ENCODE peak calls at places on chromosomes 3 and 15, in eight cellular contexts. L, R, I, A, J, F, M and D are unnamed samples. For H3K4me1, the result is how much of the 10 kb centered on the place peaks cover.

GRCh38 chr3:119748996-119749395 is 32.9 kb upstream of the NR1I2 start:
- DNase-seq in F (no peak), M (no peak), A (no peak), L (no peak), I (no peak), R (no peak), J (no peak), D (no peak)

GRCh38 chr15:37101634-37102314 is 1.4 kb upstream of the MEIS2 start:
- DNase-seq in M (peak), I (peak), A (peak), R (peak), J (peak), F (peak), L (peak), D (no peak)

GRCh38 chr3:75294124-75294523 is 370.0 kb upstream of the FRG2C start:
- DNase-seq in M (peak), R (peak), J (peak), A (peak), F (peak), I (peak), L (peak), D (peak)

GRCh38 chr15:80512729-80513670 is 108.8 kb downstream of the ARNT2 start:
- DNase-seq in A (no peak), M (peak), J (no peak), I (peak), R (no peak), L (peak), F (no peak), D (peak)

GRCh38 chr15:85583404-85584390 is 203.3 kb downstream of the AKAP13 start:
- DNase-seq in I (peak), L (peak), A (peak), F (peak), R (peak), M (peak), J (no peak), D (no peak)

GRCh38 chr3:59606638-59607262 is 556.9 kb upstream of the CFAP20DC start:
- DNase-seq in I (no peak), M (no peak), L (no peak), F (no peak), J (no peak), R (no peak), A (no peak), D (no peak)

GRCh38 chr3:48863122-48863521 is 15.4 kb upstream of the PRKAR2A start:
- DNase-seq in A (no peak), J (peak), R (no peak), M (no peak), I (no peak), L (no peak), F (peak), D (no peak)

GRCh38 chr3:128369881-128370642 is 96.6 kb downstream of the DNAJB8 start:
- DNase-seq in F (peak), A (peak), I (no peak), L (no peak), R (no peak), M (no peak), J (peak), D (no peak)

GRCh38 chr15:99181544-99181943 is 67.8 kb downstream of the TTC23 start:
- DNase-seq in A (peak), F (no peak), M (peak), J (no peak), L (no peak), I (no peak), R (no peak), D (no peak)

GRCh38 chr15:25832158-25832557 is 31.0 kb downstream of the ATP10A start:
- DNase-seq in R (no peak), I (no peak), M (no peak), L (no peak), J (no peak), F (no peak), A (no peak), D (no peak)

GRCh38 chr15:25862087-25862468 is 1.0 kb downstream of the ATP10A start:
- DNase-seq in F (no peak), M (peak), I (peak), J (no peak), A (no peak), L (no peak), R (no peak), D (no peak)

GRCh38 chr3:88775026-88775690 is 332.3 kb upstream of the EPHA3 start:
- DNase-seq in R (no peak), A (no peak), F (no peak), I (no peak), M (no peak), L (no peak), J (no peak), D (no peak)

GRCh38 chr3:128701342-128702212 is 24.4 kb upstream of the RAB7A start:
- DNase-seq in I (no peak), F (no peak), A (peak), R (peak), M (peak), J (no peak), L (no peak), D (no peak)

GRCh38 chr3:13069495-13069894 is 3.7 kb downstream of the IQSEC1 start:
- DNase-seq in M (no peak), J (no peak), A (no peak), R (no peak), L (no peak), F (no peak), I (no peak), D (no peak)

GRCh38 chr3:152377184-152377570 is 108.4 kb downstream of the MBNL1 start:
- DNase-seq in J (no peak), M (no peak), L (no peak), R (no peak), A (no peak), F (no peak), I (no peak), D (no peak)

GRCh38 chr3:152376351-152377183 is 107.8 kb downstream of the MBNL1 start:
- DNase-seq in M (peak), J (no peak), A (no peak), F (peak), I (peak), L (no peak), R (no peak), D (no peak)

GRCh38 chr3:152380048-152380447 is 111.3 kb downstream of the MBNL1 start:
- DNase-seq in M (no peak), R (no peak), A (no peak), J (no peak), F (no peak), I (no peak), L (no peak), D (no peak)

GRCh38 chr3:152381881-152382295 is 113.2 kb downstream of the MBNL1 start:
- DNase-seq in L (no peak), A (no peak), I (no peak), J (no peak), M (no peak), F (no peak), R (no peak), D (no peak)

DNA sequence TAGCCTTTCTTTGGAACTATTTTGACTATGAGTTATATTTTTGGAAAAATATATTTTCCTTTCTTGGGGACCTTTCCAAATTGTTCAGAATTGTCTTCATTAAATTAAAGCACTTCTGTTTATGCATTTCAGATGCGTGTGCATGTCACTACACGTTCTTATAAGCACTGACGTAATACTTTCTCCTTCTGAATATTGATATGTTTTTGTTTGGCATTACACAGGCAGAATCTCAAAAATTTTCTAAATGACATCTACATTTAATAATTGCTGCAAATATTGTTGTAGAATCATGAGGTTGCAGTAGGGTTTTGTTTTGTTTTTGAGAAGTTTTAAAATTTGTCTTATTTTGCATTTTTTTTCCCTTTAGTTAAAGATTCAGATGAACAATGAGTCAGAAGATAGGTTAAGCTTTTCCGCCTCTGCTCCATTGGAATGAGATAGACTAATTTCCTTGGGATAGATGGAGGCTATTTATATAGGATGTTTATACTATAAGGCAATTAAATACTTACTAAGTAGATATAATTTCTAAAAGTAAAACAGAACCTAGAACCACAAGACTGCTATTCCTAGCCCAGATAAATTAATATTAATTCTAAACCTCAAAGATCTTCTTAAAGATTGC is 110.8 kb downstream of the MBNL1 start:
- DNase-seq in A (no peak), J (no peak), R (no peak), I (no peak), M (no peak), F (no peak), L (no peak), D (no peak)
- H3K4me3 ChIP-seq in A (no peak), J (no peak), R (no peak), I (no peak), M (no peak), F (no peak), L (no peak), D (no peak)

DNA sequence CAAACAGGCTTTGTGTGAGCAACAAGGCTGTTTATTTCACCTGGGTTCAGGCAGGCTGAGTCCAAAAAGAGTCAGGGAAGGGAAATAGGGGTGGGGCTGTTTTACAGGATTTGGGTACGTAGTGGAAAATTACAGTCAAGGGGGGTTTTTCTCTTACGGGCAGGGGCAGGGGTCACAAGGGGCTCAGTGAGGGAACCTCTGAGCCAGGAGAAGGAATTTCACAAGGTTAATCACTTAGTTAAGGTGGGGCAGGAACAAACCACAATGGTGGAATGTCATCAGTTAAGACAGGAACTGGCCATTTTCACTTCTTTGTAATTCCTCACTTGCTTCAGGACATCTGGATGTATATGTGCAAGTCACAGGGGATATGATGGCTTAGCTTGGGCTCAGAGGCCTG is 1592.8 kb upstream of the GBE1 start:
- DNase-seq in F (no peak), A (no peak), L (no peak), R (no peak), J (no peak), M (no peak), I (no peak), D (no peak)
- H3K4me1 ChIP-seq in F (under half), A (under half), L (under half), R (under half), J (under half), M (under half), I (under half), D (under half)

DNA sequence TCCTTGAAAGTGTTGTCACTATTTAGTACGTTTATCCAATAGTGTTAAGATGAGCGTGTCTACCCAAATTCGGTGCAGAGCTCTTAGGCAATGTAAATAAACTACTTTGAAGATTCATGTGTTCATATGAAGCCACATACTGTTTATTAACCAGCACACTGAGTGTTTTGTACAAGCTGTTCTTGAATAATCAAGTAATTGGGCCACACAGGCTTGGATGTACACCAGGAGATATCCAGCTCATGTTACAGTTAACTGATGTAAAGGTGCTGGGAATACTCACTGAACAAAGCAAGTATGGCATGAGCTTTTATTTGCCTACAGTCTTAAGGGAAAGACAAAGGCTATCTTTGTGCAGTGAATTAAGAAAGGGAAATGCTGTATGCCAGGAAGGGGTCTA is 632 bp upstream of the DHX36 start:
- DNase-seq in F (no peak), J (no peak), R (no peak), M (no peak), A (no peak), L (no peak), I (peak), D (no peak)
- H3K4me3 ChIP-seq in F (peak), J (no peak), R (peak), M (no peak), A (peak), L (no peak), I (peak), D (peak)

GRCh38 chr3:149378420-149379388 is 1.3 kb upstream of the TM4SF1 start:
- DNase-seq in J (no peak), I (no peak), R (no peak), M (no peak), A (no peak), L (no peak), F (no peak), D (no peak)
- H3K4me1 ChIP-seq in J (under half), I (half or more), R (under half), M (under half), A (under half), L (under half), F (under half), D (under half)

DNA sequence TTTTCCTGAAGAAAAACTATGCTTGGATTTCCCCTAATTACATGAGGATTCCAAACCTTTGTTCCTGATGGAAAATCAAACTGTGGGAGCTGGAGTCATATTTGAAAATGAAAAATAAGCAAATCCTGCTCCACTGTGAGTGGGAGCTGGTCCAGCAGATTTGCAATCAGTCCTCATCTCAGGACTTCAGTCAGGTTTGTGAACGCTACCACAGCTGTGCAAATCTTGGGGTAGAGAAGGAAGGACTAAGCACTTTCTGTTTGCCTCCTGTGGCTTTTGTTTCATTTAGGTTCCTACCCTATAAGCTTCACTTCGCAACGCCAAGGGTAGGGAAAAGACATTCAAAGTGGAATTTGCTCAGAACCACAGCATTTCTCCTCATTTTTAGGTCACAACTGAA is 238.2 kb downstream of the TUSC7 start:
- DNase-seq in I (no peak), L (peak), M (no peak), F (no peak), A (no peak), J (no peak), R (no peak), D (no peak)
- H3K4me3 ChIP-seq in I (no peak), L (no peak), M (no peak), F (no peak), A (no peak), J (no peak), R (no peak), D (no peak)

DNA sequence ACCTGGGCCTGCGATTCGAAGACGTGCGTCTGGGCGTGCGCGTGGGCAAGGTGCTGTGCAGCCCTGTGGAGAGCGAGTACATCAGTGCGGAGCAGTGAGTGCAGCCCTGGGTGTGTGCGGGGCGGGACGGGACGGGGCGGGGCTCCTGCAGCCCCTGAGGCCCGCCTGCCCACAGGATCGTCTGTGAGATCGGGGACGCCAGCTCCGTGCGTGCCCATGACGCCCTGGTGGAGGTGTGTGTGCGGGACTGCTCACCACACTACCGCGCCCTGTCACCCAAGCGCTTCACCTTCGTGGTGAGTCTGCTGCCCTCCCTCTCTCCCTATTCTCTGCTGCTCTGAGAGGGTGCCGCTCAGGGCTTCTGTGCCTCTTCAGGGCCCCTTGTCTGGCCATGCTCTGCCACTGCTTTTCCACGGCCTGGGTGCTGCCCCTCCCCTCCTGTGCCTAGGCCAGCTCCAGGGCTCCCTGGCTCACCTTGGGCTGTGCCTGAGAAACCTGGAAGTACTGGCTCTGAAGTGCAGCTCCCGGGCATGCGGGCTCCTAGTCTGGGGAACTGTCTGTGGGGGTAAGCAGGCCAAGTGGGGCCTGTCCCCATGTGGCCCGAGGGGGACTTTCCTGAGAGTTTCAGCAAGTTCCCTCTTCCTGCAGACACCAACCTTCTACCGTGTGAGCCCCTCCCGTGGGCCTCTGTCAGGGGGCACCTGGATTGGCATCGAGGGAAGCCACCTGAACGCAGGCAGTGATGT is 31.8 kb downstream of the PLXNA1 start:
- DNase-seq in I (no peak), R (no peak), F (no peak), M (no peak), L (no peak), J (no peak), A (no peak), D (no peak)
- H3K4me1 ChIP-seq in I (under half), R (under half), F (under half), M (under half), L (under half), J (under half), A (half or more), D (under half)

DNA sequence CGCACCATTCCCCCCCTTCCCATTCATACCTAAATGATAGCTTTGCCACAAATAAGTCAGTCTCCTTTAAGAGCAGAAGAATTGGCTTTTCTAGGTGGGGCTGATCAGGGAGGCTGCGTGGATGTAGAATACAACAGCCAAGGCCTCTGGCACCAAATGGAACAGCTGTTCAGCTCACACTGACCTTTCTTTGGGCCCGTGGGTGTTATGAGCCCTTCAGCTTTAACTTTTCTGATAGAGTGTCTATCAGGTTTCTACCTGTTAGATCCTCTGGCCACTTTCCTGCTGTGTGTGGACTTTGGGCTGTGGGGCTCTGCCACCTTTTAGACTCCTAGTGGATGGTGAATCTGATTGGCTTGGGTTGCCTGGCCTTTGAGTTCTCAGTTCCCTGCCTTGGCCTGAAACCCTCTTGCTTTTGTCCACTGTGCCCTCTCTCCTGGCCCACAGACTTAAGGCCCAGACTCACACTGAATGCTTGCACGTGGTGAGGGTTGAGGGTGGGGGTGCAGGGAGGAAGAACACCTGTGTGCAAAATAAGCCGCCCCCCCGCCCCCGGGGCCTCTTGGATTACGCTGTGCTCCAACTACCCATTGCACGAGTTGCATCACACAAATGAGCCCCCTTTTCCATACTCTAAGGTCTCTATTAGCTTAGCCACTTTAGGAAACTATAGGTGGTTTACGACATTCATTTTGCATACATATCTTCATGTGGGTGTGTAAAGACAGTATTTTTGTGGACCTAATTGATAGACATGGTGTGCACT is 1.3 kb upstream of the RFX7 start:
- DNase-seq in A (peak), M (no peak), R (peak), F (peak), J (peak), I (no peak), L (peak), D (no peak)
- H3K4me3 ChIP-seq in A (peak), M (peak), R (peak), F (peak), J (no peak), I (peak), L (no peak), D (peak)

GRCh38 chr3:32959370-32959769 is 7.9 kb downstream of the CCR4 start:
- DNase-seq in F (no peak), J (no peak), M (no peak), L (no peak), I (no peak), A (no peak), R (no peak), D (peak)

GRCh38 chr3:32963871-32964270 is 12.4 kb downstream of the CCR4 start:
- DNase-seq in R (no peak), A (no peak), J (no peak), L (no peak), I (no peak), F (no peak), M (no peak), D (peak)

GRCh38 chr3:32960404-32961160 is 9.1 kb downstream of the CCR4 start:
- DNase-seq in M (no peak), R (no peak), L (no peak), F (no peak), I (no peak), J (no peak), A (no peak), D (peak)

GRCh38 chr3:32958509-32958908 is 7.1 kb downstream of the CCR4 start:
- DNase-seq in F (no peak), L (no peak), M (no peak), J (no peak), I (no peak), R (no peak), A (no peak), D (no peak)

DNA sequence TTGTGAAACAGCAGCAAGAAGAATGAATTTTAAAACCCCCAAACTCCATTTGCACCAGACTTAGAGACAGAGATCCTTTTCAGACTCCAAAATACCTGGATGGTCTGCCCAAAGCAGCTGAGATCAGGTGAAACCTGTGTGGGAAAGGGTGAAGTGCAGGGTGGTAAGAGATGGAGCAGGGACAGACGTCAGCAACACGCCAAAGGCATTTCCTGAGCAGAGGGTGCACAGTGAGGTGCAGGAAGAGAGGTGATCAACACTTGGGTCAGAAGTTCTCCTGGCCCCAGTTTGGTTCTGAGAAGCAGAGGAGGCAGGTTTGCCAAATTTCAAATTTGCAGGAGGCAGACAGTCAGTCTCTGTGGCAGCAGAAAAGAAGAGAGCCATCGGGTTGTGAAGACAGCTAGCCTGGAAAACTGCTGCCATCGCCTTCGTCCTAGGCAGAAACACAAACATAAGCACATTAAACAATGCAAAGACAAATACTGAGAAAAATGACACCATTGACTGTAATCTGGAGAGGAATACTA is 9.8 kb downstream of the CCR4 start:
- DNase-seq in A (no peak), F (no peak), L (no peak), R (no peak), M (no peak), I (no peak), J (no peak), D (peak)
- H3K4me1 ChIP-seq in A (under half), F (under half), L (under half), R (under half), M (under half), I (under half), J (under half), D (under half)

GRCh38 chr3:46931631-46932441 is 44.7 kb downstream of the CCDC12 start:
- DNase-seq in L (peak), M (peak), J (no peak), R (peak), I (peak), A (peak), F (peak), D (no peak)
- H3K4me3 ChIP-seq in L (no peak), M (no peak), J (no peak), R (no peak), I (no peak), A (no peak), F (no peak), D (no peak)

GRCh38 chr3:15633159-15633558 is 31.6 kb downstream of the BTD start:
- DNase-seq in J (no peak), R (no peak), M (no peak), I (no peak), L (no peak), F (no peak), A (no peak), D (no peak)
- H3K4me1 ChIP-seq in J (under half), R (under half), M (under half), I (half or more), L (under half), F (under half), A (under half), D (half or more)